ENCODE peak calls at places on chromosome 17, in six cellular contexts. Z, K, A, B, S and P are unnamed samples.

GRCh38 chr17:2563061-2563460 is 30.4 kb upstream of the PAFAH1B1 start:
- DNase-seq in Z (no peak), K (no peak), A (no peak), B (no peak), S (no peak), P (no peak)

GRCh38 chr17:17398188-17398927 is 78.4 kb upstream of the MED9 start:
- DNase-seq in Z (no peak), K (no peak), A (no peak), B (no peak), S (no peak), P (no peak)

GRCh38 chr17:35016369-35016768 is 36.1 kb downstream of the LIG3 start:
- DNase-seq in Z (no peak), K (no peak), A (no peak), B (no peak), S (no peak), P (no peak)

GRCh38 chr17:48625502-48626201 is 506 bp downstream of the HOXB9 start:
- DNase-seq in Z (no peak), K (peak; percentile 71), A (peak; percentile 55), B (no peak), S (no peak), P (no peak)

GRCh38 chr17:67833134-67833533 is 7.8 kb downstream of the BPTF start:
- DNase-seq in Z (no peak), K (no peak), A (no peak), B (no peak), S (no peak), P (no peak)

GRCh38 chr17:40980594-40980993 is 3.5 kb downstream of the KRT40 start:
- DNase-seq in Z (peak; percentile 5), K (no peak), A (no peak), B (no peak), S (no peak), P (no peak)

GRCh38 chr17:8120520-8121443 is 2.5 kb upstream of the ALOXE3 start:
- DNase-seq in Z (no peak), K (peak; percentile 71), A (peak; percentile 68), B (peak; percentile 81), S (peak; percentile 68), P (peak; percentile 81)

GRCh38 chr17:2064511-2064910 is 9.6 kb downstream of the HIC1 start:
- DNase-seq in Z (no peak), K (peak; percentile 43), A (no peak), B (no peak), S (no peak), P (no peak)

GRCh38 chr17:39563476-39563875 is 44.2 kb downstream of the NEUROD2 start:
- DNase-seq in Z (no peak), K (no peak), A (no peak), B (no peak), S (no peak), P (no peak)

GRCh38 chr17:74853048-74853397 is 6.7 kb downstream of the GRIN2C start:
- DNase-seq in Z (no peak), K (no peak), A (no peak), B (no peak), S (no peak), P (no peak)

GRCh38 chr17:63760771-63761539 is 12.4 kb downstream of the CCDC47 start:
- DNase-seq in Z (no peak), K (no peak), A (no peak), B (no peak), S (no peak), P (no peak)

GRCh38 chr17:51813166-51813783 is 345.2 kb downstream of the CA10 start:
- DNase-seq in Z (no peak), K (no peak), A (no peak), B (no peak), S (no peak), P (no peak)

GRCh38 chr17:335691-336090 is 16.9 kb downstream of the RPH3AL start:
- DNase-seq in Z (no peak), K (no peak), A (no peak), B (no peak), S (no peak), P (no peak)

GRCh38 chr17:50356892-50357510 is 11.1 kb downstream of the XYLT2 start:
- DNase-seq in Z (no peak), K (no peak), A (no peak), B (no peak), S (no peak), P (no peak)

GRCh38 chr17:58317421-58318064 is 11.1 kb downstream of the TSPOAP1 start:
- DNase-seq in Z (no peak), K (peak; percentile 81), A (peak; percentile 38), B (peak; percentile 73), S (peak; percentile 94), P (peak; percentile 92)

GRCh38 chr17:12995896-12996295 is 21.9 kb downstream of the ELAC2 start:
- DNase-seq in Z (no peak), K (no peak), A (no peak), B (no peak), S (no peak), P (no peak)

GRCh38 chr17:49000943-49001342 is 3.8 kb downstream of the IGF2BP1 start:
- DNase-seq in Z (no peak), K (no peak), A (no peak), B (no peak), S (no peak), P (peak; percentile 36)

GRCh38 chr17:83178533-83179201 is 99.3 kb downstream of the METRNL start:
- DNase-seq in Z (no peak), K (no peak), A (no peak), B (no peak), S (no peak), P (no peak)

GRCh38 chr17:50107790-50108414 is 12.8 kb downstream of the PDK2 start:
- DNase-seq in Z (no peak), K (no peak), A (no peak), B (no peak), S (no peak), P (no peak)

GRCh38 chr17:48541574-48542113 is 3.3 kb downstream of the HOXB2 start:
- DNase-seq in Z (no peak), K (peak; percentile 69), A (peak; percentile 27), B (no peak), S (peak; percentile 51), P (no peak)

GRCh38 chr17:55269894-55270293 is 5.1 kb downstream of the HLF start:
- DNase-seq in Z (no peak), K (no peak), A (no peak), B (no peak), S (no peak), P (no peak)

GRCh38 chr17:65902831-65903549 is 288.9 kb downstream of the CEP112 start:
- DNase-seq in Z (no peak), K (no peak), A (no peak), B (no peak), S (no peak), P (no peak)

GRCh38 chr17:81601525-81602120 is 35.3 kb downstream of the NPLOC4 start:
- DNase-seq in Z (peak; percentile 37), K (peak; percentile 78), A (peak; percentile 76), B (peak; percentile 36), S (peak; percentile 72), P (peak; percentile 87)

GRCh38 chr17:44543213-44543904 is 13.9 kb upstream of the FZD2 start:
- DNase-seq in Z (peak; percentile 70), K (no peak), A (no peak), B (no peak), S (no peak), P (no peak)

GRCh38 chr17:13931111-13931526 is 138.2 kb upstream of the COX10 start:
- DNase-seq in Z (peak; percentile 38), K (peak; percentile 78), A (no peak), B (no peak), S (peak; percentile 3), P (peak; percentile 69)

GRCh38 chr17:77501101-77501566 is 360.4 kb downstream of the SEC14L1 start:
- DNase-seq in Z (no peak), K (no peak), A (peak; percentile 21), B (no peak), S (peak; percentile 53), P (peak; percentile 64)

GRCh38 chr17:41048441-41048840 is 1.3 kb upstream of the KRTAP2-1 start:
- DNase-seq in Z (no peak), K (no peak), A (no peak), B (no peak), S (no peak), P (no peak)

GRCh38 chr17:28577466-28577824 is 750 bp upstream of the ALDOC start:
- DNase-seq in Z (no peak), K (no peak), A (no peak), B (no peak), S (no peak), P (no peak)

GRCh38 chr17:77184474-77184873 is 43.7 kb downstream of the SEC14L1 start:
- DNase-seq in Z (peak; percentile 49), K (no peak), A (no peak), B (no peak), S (no peak), P (no peak)

GRCh38 chr17:50620848-50621247 is 13.8 kb upstream of the ABCC3 start:
- DNase-seq in Z (no peak), K (no peak), A (no peak), B (no peak), S (no peak), P (peak; percentile 25)

GRCh38 chr17:2170023-2170422 is 115.1 kb downstream of the HIC1 start:
- DNase-seq in Z (no peak), K (peak; percentile 43), A (peak; percentile 36), B (no peak), S (peak; percentile 18), P (peak; percentile 7)